ENCODE peak calls at places on chromosomes 1 and 21, in five cellular contexts. One of them, this sample, is unnamed.
A peak's percentile ranks its signal among the peaks of the same experiment; 100 is the strongest.

GRCh38 chr21:42539931-42540343 is 26.3 kb downstream of the SLC37A1 start:
- DNase-seq in uterus: no peak
- DNase-seq in brain microvascular endothelial cell: no peak
- DNase-seq in DND-41: peak; percentile 34
- DNase-seq in body of pancreas: no peak
- DNase-seq in this sample: no peak

GRCh38 chr1:95679262-95679661 is 445.3 kb downstream of the RWDD3 start:
- DNase-seq in uterus: no peak
- DNase-seq in brain microvascular endothelial cell: no peak
- DNase-seq in DND-41: no peak
- DNase-seq in body of pancreas: no peak
- DNase-seq in this sample: no peak

GRCh38 chr1:27591622-27592021 is 12.3 kb downstream of the AHDC1 start:
- DNase-seq in uterus: no peak
- DNase-seq in brain microvascular endothelial cell: no peak
- DNase-seq in DND-41: no peak
- DNase-seq in body of pancreas: no peak
- DNase-seq in this sample: no peak

GRCh38 chr1:30742963-30743559 is 14.5 kb downstream of the LAPTM5 start:
- DNase-seq in uterus: no peak
- DNase-seq in brain microvascular endothelial cell: no peak
- DNase-seq in DND-41: no peak
- DNase-seq in body of pancreas: no peak
- DNase-seq in this sample: no peak

GRCh38 chr1:36157973-36158826 is 2.2 kb downstream of the MAP7D1 start:
- DNase-seq in uterus: no peak
- DNase-seq in brain microvascular endothelial cell: no peak
- DNase-seq in DND-41: no peak
- DNase-seq in body of pancreas: no peak
- DNase-seq in this sample: no peak

GRCh38 chr1:29465755-29466154 is 229.4 kb downstream of the PTPRU start:
- DNase-seq in uterus: no peak
- DNase-seq in brain microvascular endothelial cell: peak; percentile 27
- DNase-seq in DND-41: peak; percentile 27
- DNase-seq in body of pancreas: no peak
- DNase-seq in this sample: no peak

GRCh38 chr1:11051781-11052510 is 4.9 kb upstream of the MASP2 start:
- DNase-seq in uterus: no peak
- DNase-seq in brain microvascular endothelial cell: no peak
- DNase-seq in DND-41: no peak
- DNase-seq in body of pancreas: no peak
- DNase-seq in this sample: no peak

GRCh38 chr1:236868625-236869467 is 73.8 kb downstream of the MTR start:
- DNase-seq in uterus: no peak
- DNase-seq in brain microvascular endothelial cell: peak; percentile 52
- DNase-seq in DND-41: peak; percentile 51
- DNase-seq in body of pancreas: peak; percentile 53
- DNase-seq in this sample: no peak

GRCh38 chr1:39407496-39407888 is 83.9 kb upstream of the BMP8A start:
- DNase-seq in uterus: no peak
- DNase-seq in brain microvascular endothelial cell: no peak
- DNase-seq in DND-41: no peak
- DNase-seq in body of pancreas: peak; percentile 27
- DNase-seq in this sample: no peak

GRCh38 chr1:89994805-89995594 is at the start of gene ZNF326:
- DNase-seq in uterus: peak; percentile 95
- DNase-seq in brain microvascular endothelial cell: peak; percentile 96
- DNase-seq in DND-41: peak; percentile 97
- DNase-seq in body of pancreas: peak; percentile 98
- DNase-seq in this sample: peak; percentile 87

GRCh38 chr1:147580200-147580557 is 38.9 kb downstream of the BCL9 start:
- DNase-seq in uterus: no peak
- DNase-seq in brain microvascular endothelial cell: no peak
- DNase-seq in DND-41: no peak
- DNase-seq in body of pancreas: no peak
- DNase-seq in this sample: no peak

GRCh38 chr1:33029921-33030320 is 6.8 kb downstream of the AK2 start:
- DNase-seq in uterus: no peak
- DNase-seq in brain microvascular endothelial cell: no peak
- DNase-seq in DND-41: no peak
- DNase-seq in body of pancreas: no peak
- DNase-seq in this sample: no peak

GRCh38 chr1:53398585-53399365 is 60.4 kb upstream of the DMRTB1 start:
- DNase-seq in uterus: no peak
- DNase-seq in brain microvascular endothelial cell: no peak
- DNase-seq in DND-41: no peak
- DNase-seq in body of pancreas: no peak
- DNase-seq in this sample: no peak

GRCh38 chr1:191320062-191320461 is 838.2 kb upstream of the RGS18 start:
- DNase-seq in uterus: no peak
- DNase-seq in brain microvascular endothelial cell: no peak
- DNase-seq in DND-41: no peak
- DNase-seq in body of pancreas: no peak
- DNase-seq in this sample: no peak

GRCh38 chr1:175725684-175726083 is 17.7 kb downstream of the TNR start:
- DNase-seq in uterus: no peak
- DNase-seq in brain microvascular endothelial cell: peak; percentile 7
- DNase-seq in DND-41: peak; percentile 56
- DNase-seq in body of pancreas: no peak
- DNase-seq in this sample: no peak

GRCh38 chr21:43991447-43991991 is 20.6 kb upstream of the TRAPPC10 start:
- DNase-seq in uterus: no peak
- DNase-seq in brain microvascular endothelial cell: no peak
- DNase-seq in DND-41: no peak
- DNase-seq in body of pancreas: no peak
- DNase-seq in this sample: no peak

GRCh38 chr1:25569599-25570458 is 26.4 kb downstream of the LDLRAP1 start:
- DNase-seq in uterus: no peak
- DNase-seq in brain microvascular endothelial cell: no peak
- DNase-seq in DND-41: no peak
- DNase-seq in body of pancreas: no peak
- DNase-seq in this sample: no peak

GRCh38 chr21:28229811-28230210 is 762.9 kb downstream of the LTN1 start:
- DNase-seq in uterus: no peak
- DNase-seq in brain microvascular endothelial cell: no peak
- DNase-seq in DND-41: no peak
- DNase-seq in body of pancreas: no peak
- DNase-seq in this sample: no peak

GRCh38 chr1:101506541-101507164 is 269.8 kb downstream of the S1PR1 start:
- DNase-seq in uterus: no peak
- DNase-seq in brain microvascular endothelial cell: peak; percentile 56
- DNase-seq in DND-41: peak; percentile 63
- DNase-seq in body of pancreas: peak; percentile 46
- DNase-seq in this sample: no peak

GRCh38 chr1:54542120-54542961 is 5.7 kb upstream of the ACOT11 start:
- DNase-seq in uterus: peak; percentile 59
- DNase-seq in brain microvascular endothelial cell: peak; percentile 14
- DNase-seq in DND-41: peak; percentile 79
- DNase-seq in body of pancreas: peak; percentile 71
- DNase-seq in this sample: peak; percentile 4

GRCh38 chr1:206836111-206836510 is 29.3 kb upstream of the IL20 start:
- DNase-seq in uterus: no peak
- DNase-seq in brain microvascular endothelial cell: no peak
- DNase-seq in DND-41: no peak
- DNase-seq in body of pancreas: no peak
- DNase-seq in this sample: peak; percentile 42

GRCh38 chr1:222815367-222815765 is 527 bp downstream of the DISP1 start:
- DNase-seq in uterus: peak; percentile 55
- DNase-seq in brain microvascular endothelial cell: peak; percentile 45
- DNase-seq in DND-41: peak; percentile 62
- DNase-seq in body of pancreas: no peak
- DNase-seq in this sample: no peak

GRCh38 chr1:103496014-103496635 is 29.4 kb upstream of the RNPC3 start:
- DNase-seq in uterus: no peak
- DNase-seq in brain microvascular endothelial cell: no peak
- DNase-seq in DND-41: no peak
- DNase-seq in body of pancreas: no peak
- DNase-seq in this sample: peak; percentile 21

GRCh38 chr1:96361961-96362360 is 359.6 kb upstream of the PTBP2 start:
- DNase-seq in uterus: no peak
- DNase-seq in brain microvascular endothelial cell: no peak
- DNase-seq in DND-41: no peak
- DNase-seq in body of pancreas: no peak
- DNase-seq in this sample: no peak

GRCh38 chr21:33300701-33301631 is 23.8 kb upstream of the IFNAR1 start:
- DNase-seq in uterus: no peak
- DNase-seq in brain microvascular endothelial cell: no peak
- DNase-seq in DND-41: peak; percentile 71
- DNase-seq in body of pancreas: peak; percentile 50
- DNase-seq in this sample: no peak

GRCh38 chr1:1171551-1172340 is 1.9 kb upstream of the TTLL10 start:
- DNase-seq in uterus: no peak
- DNase-seq in brain microvascular endothelial cell: no peak
- DNase-seq in DND-41: peak; percentile 18
- DNase-seq in body of pancreas: no peak
- DNase-seq in this sample: no peak

GRCh38 chr1:232630047-232630893 is at the start of gene SIPA1L2:
- DNase-seq in uterus: peak; percentile 87
- DNase-seq in brain microvascular endothelial cell: peak; percentile 71
- DNase-seq in DND-41: peak; percentile 92
- DNase-seq in body of pancreas: peak; percentile 92
- DNase-seq in this sample: no peak

GRCh38 chr1:42669936-42670335 is 11.7 kb downstream of the PPIH start:
- DNase-seq in uterus: no peak
- DNase-seq in brain microvascular endothelial cell: no peak
- DNase-seq in DND-41: no peak
- DNase-seq in body of pancreas: no peak
- DNase-seq in this sample: no peak

GRCh38 chr1:109792056-109792831 is 28.5 kb upstream of the EPS8L3 start:
- DNase-seq in uterus: peak; percentile 77
- DNase-seq in brain microvascular endothelial cell: peak; percentile 92
- DNase-seq in DND-41: no peak
- DNase-seq in body of pancreas: peak; percentile 65
- DNase-seq in this sample: peak; percentile 62

GRCh38 chr1:205974712-205975111 is 28.5 kb downstream of the RAB7B start:
- DNase-seq in uterus: no peak
- DNase-seq in brain microvascular endothelial cell: no peak
- DNase-seq in DND-41: no peak
- DNase-seq in body of pancreas: no peak
- DNase-seq in this sample: no peak

GRCh38 chr1:8880068-8880676 is 1.7 kb upstream of the ENO1 start:
- DNase-seq in uterus: peak; percentile 86
- DNase-seq in brain microvascular endothelial cell: peak; percentile 92
- DNase-seq in DND-41: peak; percentile 67
- DNase-seq in body of pancreas: peak; percentile 80
- DNase-seq in this sample: peak; percentile 92

GRCh38 chr1:246640747-246641146 is 74.5 kb downstream of the CNST start:
- DNase-seq in uterus: no peak
- DNase-seq in brain microvascular endothelial cell: no peak
- DNase-seq in DND-41: no peak
- DNase-seq in body of pancreas: no peak
- DNase-seq in this sample: no peak

GRCh38 chr1:222889445-222889844 is 74.6 kb downstream of the DISP1 start:
- DNase-seq in uterus: no peak
- DNase-seq in brain microvascular endothelial cell: no peak
- DNase-seq in DND-41: no peak
- DNase-seq in body of pancreas: no peak
- DNase-seq in this sample: no peak

GRCh38 chr1:45116340-45116739 is 90.1 kb downstream of the ZSWIM5 start:
- DNase-seq in uterus: no peak
- DNase-seq in brain microvascular endothelial cell: no peak
- DNase-seq in DND-41: no peak
- DNase-seq in body of pancreas: no peak
- DNase-seq in this sample: no peak

GRCh38 chr1:198220428-198220827 is 63.6 kb downstream of the NEK7 start:
- DNase-seq in uterus: no peak
- DNase-seq in brain microvascular endothelial cell: peak; percentile 95
- DNase-seq in DND-41: no peak
- DNase-seq in body of pancreas: peak; percentile 67
- DNase-seq in this sample: peak; percentile 26

DNA sequence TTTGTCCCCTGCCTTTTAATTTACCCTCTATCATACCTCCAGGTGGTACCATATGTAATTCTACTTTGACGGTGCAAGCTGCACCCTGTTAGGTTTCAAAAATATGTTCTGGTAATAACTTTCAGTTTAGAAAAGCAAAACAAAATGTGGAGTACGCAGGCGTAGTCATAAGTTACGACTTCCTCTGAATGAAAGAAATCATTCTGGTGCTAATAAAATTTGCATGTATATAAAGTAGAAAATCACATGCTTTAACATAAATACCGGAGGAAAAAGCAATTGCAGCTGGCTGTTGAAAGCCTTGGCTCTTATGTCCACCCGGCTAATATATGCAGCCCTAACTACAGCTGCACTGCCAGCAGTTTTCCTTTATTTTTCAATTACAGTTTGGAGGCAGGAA is 65.2 kb upstream of the TMPRSS15 start:
- DNase-seq in uterus: no peak
- DNase-seq in brain microvascular endothelial cell: no peak
- DNase-seq in DND-41: no peak
- DNase-seq in body of pancreas: no peak
- DNase-seq in this sample: no peak
- H3K4me3 ChIP-seq in uterus: no peak overlapping the region
- H3K4me3 ChIP-seq in brain microvascular endothelial cell: no peak overlapping the region
- H3K4me3 ChIP-seq in DND-41: no peak overlapping the region
- H3K4me3 ChIP-seq in body of pancreas: no peak overlapping the region
- H3K4me3 ChIP-seq in this sample: no peak overlapping the region

GRCh38 chr1:112923956-112924349 is 32.0 kb downstream of the SLC16A1 start:
- DNase-seq in uterus: no peak
- DNase-seq in brain microvascular endothelial cell: no peak
- DNase-seq in DND-41: no peak
- DNase-seq in body of pancreas: no peak
- DNase-seq in this sample: no peak
- TF ChIP-seq CTCF in uterus: no peak
- TF ChIP-seq CTCF in brain microvascular endothelial cell: no peak
- TF ChIP-seq CTCF in DND-41: peak; percentile 25
- TF ChIP-seq CTCF in body of pancreas: no peak
- TF ChIP-seq CTCF in this sample: no peak

GRCh38 chr21:45363921-45364463 is 41.0 kb upstream of the COL18A1 start:
- DNase-seq in uterus: peak; percentile 93
- DNase-seq in brain microvascular endothelial cell: peak; percentile 98
- DNase-seq in DND-41: no peak
- DNase-seq in body of pancreas: peak; percentile 81
- DNase-seq in this sample: peak; percentile 97
- H3K4me3 ChIP-seq in uterus: no peak overlapping the region
- H3K4me3 ChIP-seq in brain microvascular endothelial cell: peak overlapping the region; percentile 12
- H3K4me3 ChIP-seq in DND-41: no peak overlapping the region
- H3K4me3 ChIP-seq in body of pancreas: no peak overlapping the region
- H3K4me3 ChIP-seq in this sample: no peak overlapping the region

DNA sequence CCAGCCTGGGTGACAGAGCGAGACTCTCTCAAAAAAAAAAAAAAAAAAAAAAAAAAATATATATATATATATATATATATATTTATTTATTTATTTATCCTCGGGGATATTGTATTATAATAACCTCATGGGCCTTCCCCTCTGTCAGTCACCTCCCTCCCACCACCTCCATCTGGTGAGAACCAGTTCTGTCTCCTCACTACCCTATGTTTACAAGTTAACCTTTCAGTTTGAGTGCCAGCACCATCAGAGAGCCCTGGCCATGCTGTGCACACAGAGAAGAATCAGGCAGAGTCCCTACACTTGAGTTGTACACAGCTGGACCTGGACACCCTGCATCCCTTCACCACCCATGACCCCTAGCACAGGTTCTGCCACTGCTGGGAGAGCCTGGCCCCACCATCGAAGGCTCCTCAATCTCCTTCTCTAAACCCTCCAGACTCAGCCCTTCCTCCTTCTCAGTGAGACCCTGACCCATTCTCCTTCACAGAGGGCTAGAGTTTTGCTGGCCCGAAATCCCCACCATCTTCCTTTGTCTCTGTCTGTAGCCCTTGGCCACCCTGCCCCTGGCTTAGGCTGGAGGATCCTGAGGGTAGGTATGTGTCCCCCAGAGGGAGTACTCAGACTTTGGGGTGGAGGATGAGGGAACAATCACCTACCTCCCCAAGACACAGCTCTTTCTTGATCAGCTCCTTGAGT is 1.2 kb downstream of the S100A5 start:
- DNase-seq in uterus: no peak
- DNase-seq in brain microvascular endothelial cell: no peak
- DNase-seq in DND-41: no peak
- DNase-seq in body of pancreas: no peak
- DNase-seq in this sample: no peak
- TF ChIP-seq CTCF in uterus: no peak
- TF ChIP-seq CTCF in brain microvascular endothelial cell: no peak
- TF ChIP-seq CTCF in DND-41: no peak
- TF ChIP-seq CTCF in body of pancreas: no peak
- TF ChIP-seq CTCF in this sample: no peak